ENCODE peak calls at places on chromosomes 11 and 22, in five cellular contexts. D, V, A, I and H are unnamed samples.
A peak's percentile ranks its signal among the peaks of the same experiment; 100 is the strongest.

GRCh38 chr11:67604815-67605214 is 1.9 kb upstream of the NDUFV1 start:
- DNase-seq in D (no peak), I (no peak), A (no peak), V (no peak), H (no peak)

GRCh38 chr22:39283312-39284141 is 35.9 kb downstream of the RPL3 start:
- DNase-seq in V (no peak), I (no peak), A (no peak), D (no peak), H (peak; percentile 18)

GRCh38 chr22:29330753-29331152 is 15.3 kb upstream of the RASL10A start:
- DNase-seq in D (no peak), V (no peak), I (no peak), A (no peak), H (no peak)

GRCh38 chr22:32265882-32266767 is 11.0 kb upstream of the SLC5A4 start:
- DNase-seq in D (peak; percentile 48), I (peak; percentile 41), V (peak; percentile 64), A (peak; percentile 55), H (peak; percentile 74)

GRCh38 chr11:75191330-75191717 is 40.4 kb downstream of the SLCO2B1 start:
- DNase-seq in I (no peak), V (no peak), A (no peak), D (no peak), H (no peak)

GRCh38 chr11:114219559-114220349 is 76.4 kb upstream of the NNMT start:
- DNase-seq in V (no peak), D (no peak), A (no peak), I (no peak), H (no peak)

GRCh38 chr11:75762158-75762557 is 6.4 kb upstream of the DGAT2 start:
- DNase-seq in I (no peak), A (no peak), V (no peak), D (no peak), H (no peak)

GRCh38 chr22:21082248-21082647 is 36.5 kb downstream of the LRRC74B start:
- DNase-seq in V (no peak), D (no peak), A (no peak), I (no peak), H (no peak)

GRCh38 chr11:47185305-47186075 is 744 bp downstream of the PACSIN3 start:
- DNase-seq in D (no peak), V (peak; percentile 65), A (no peak), I (no peak), H (no peak)

GRCh38 chr11:13984616-13985474 is 22.3 kb downstream of the SPON1 start:
- DNase-seq in D (no peak), A (no peak), V (no peak), I (no peak), H (no peak)

GRCh38 chr11:134043821-134044420 is 25.0 kb upstream of the JAM3 start:
- DNase-seq in V (no peak), D (no peak), I (no peak), A (no peak), H (no peak)

GRCh38 chr11:46315033-46315738 is 32.1 kb upstream of the DGKZ start:
- DNase-seq in I (peak; percentile 51), A (peak; percentile 58), V (peak; percentile 93), D (peak; percentile 64), H (peak; percentile 90)

GRCh38 chr11:71181566-71181965 is 70.8 kb downstream of the SHANK2 start:
- DNase-seq in I (no peak), A (no peak), V (no peak), D (no peak), H (no peak)